ENCODE peak calls at places on chromosomes 12 and 14, in ten cellular contexts. One of them, this sample, is unnamed.
A peak's percentile ranks its signal among the peaks of the same experiment; 100 is the strongest.

GRCh38 chr12:46546634-46547273 is 174.2 kb upstream of the SLC38A2 start:
- DNase-seq in ELF-1: no peak
- DNase-seq in NCI-H1417: no peak
- DNase-seq in WTC11: no peak
- DNase-seq in CMK: peak; percentile 14
- DNase-seq in NCI-H774: no peak
- DNase-seq in substantia nigra: no peak
- DNase-seq in H1: no peak
- DNase-seq in left cardiac atrium: no peak
- DNase-seq in breast epithelium: no peak
- DNase-seq in this sample: no peak

GRCh38 chr12:59087691-59088090 is 167.4 kb upstream of the LRIG3 start:
- DNase-seq in ELF-1: no peak
- DNase-seq in NCI-H1417: no peak
- DNase-seq in WTC11: no peak
- DNase-seq in CMK: no peak
- DNase-seq in NCI-H774: no peak
- DNase-seq in substantia nigra: no peak
- DNase-seq in H1: no peak
- DNase-seq in left cardiac atrium: no peak
- DNase-seq in breast epithelium: no peak
- DNase-seq in this sample: no peak

GRCh38 chr12:29831173-29831572 is 47.4 kb upstream of the TMTC1 start:
- DNase-seq in ELF-1: peak; percentile 12
- DNase-seq in NCI-H1417: no peak
- DNase-seq in WTC11: no peak
- DNase-seq in CMK: no peak
- DNase-seq in NCI-H774: no peak
- DNase-seq in substantia nigra: no peak
- DNase-seq in H1: no peak
- DNase-seq in left cardiac atrium: no peak
- DNase-seq in breast epithelium: no peak
- DNase-seq in this sample: no peak

GRCh38 chr12:45259732-45260480 is 44.0 kb downstream of the ANO6 start:
- DNase-seq in ELF-1: peak; percentile 68
- DNase-seq in NCI-H1417: no peak
- DNase-seq in WTC11: no peak
- DNase-seq in CMK: peak; percentile 7
- DNase-seq in NCI-H774: no peak
- DNase-seq in substantia nigra: no peak
- DNase-seq in H1: no peak
- DNase-seq in left cardiac atrium: no peak
- DNase-seq in breast epithelium: no peak
- DNase-seq in this sample: no peak

GRCh38 chr12:11906284-11906935 is 164.3 kb upstream of the BCL2L14 start:
- DNase-seq in ELF-1: no peak
- DNase-seq in NCI-H1417: no peak
- DNase-seq in WTC11: no peak
- DNase-seq in CMK: no peak
- DNase-seq in NCI-H774: no peak
- DNase-seq in substantia nigra: no peak
- DNase-seq in H1: no peak
- DNase-seq in left cardiac atrium: no peak
- DNase-seq in breast epithelium: no peak
- DNase-seq in this sample: no peak

GRCh38 chr12:103392722-103393121 is 103.0 kb downstream of the C12orf42 start:
- DNase-seq in ELF-1: no peak
- DNase-seq in NCI-H1417: peak; percentile 57
- DNase-seq in WTC11: no peak
- DNase-seq in CMK: no peak
- DNase-seq in NCI-H774: no peak
- DNase-seq in substantia nigra: no peak
- DNase-seq in H1: no peak
- DNase-seq in left cardiac atrium: no peak
- DNase-seq in breast epithelium: no peak
- DNase-seq in this sample: no peak

GRCh38 chr14:99755629-99756603 is 37.3 kb upstream of the EML1 start:
- DNase-seq in ELF-1: no peak
- DNase-seq in NCI-H1417: no peak
- DNase-seq in WTC11: no peak
- DNase-seq in CMK: no peak
- DNase-seq in NCI-H774: no peak
- DNase-seq in substantia nigra: peak; percentile 33
- DNase-seq in H1: no peak
- DNase-seq in left cardiac atrium: peak; percentile 91
- DNase-seq in breast epithelium: no peak
- DNase-seq in this sample: peak; percentile 85

GRCh38 chr14:52044791-52045522 is 23.9 kb downstream of the NID2 start:
- DNase-seq in ELF-1: no peak
- DNase-seq in NCI-H1417: no peak
- DNase-seq in WTC11: no peak
- DNase-seq in CMK: no peak
- DNase-seq in NCI-H774: no peak
- DNase-seq in substantia nigra: no peak
- DNase-seq in H1: no peak
- DNase-seq in left cardiac atrium: no peak
- DNase-seq in breast epithelium: no peak
- DNase-seq in this sample: no peak

GRCh38 chr14:85617799-85618198 is 87.9 kb downstream of the FLRT2 start:
- DNase-seq in ELF-1: peak; percentile 32
- DNase-seq in NCI-H1417: no peak
- DNase-seq in WTC11: no peak
- DNase-seq in CMK: no peak
- DNase-seq in NCI-H774: no peak
- DNase-seq in substantia nigra: no peak
- DNase-seq in H1: no peak
- DNase-seq in left cardiac atrium: no peak
- DNase-seq in breast epithelium: no peak
- DNase-seq in this sample: no peak

GRCh38 chr12:522692-523378 is 63.1 kb downstream of the B4GALNT3 start:
- DNase-seq in ELF-1: no peak
- DNase-seq in NCI-H1417: no peak
- DNase-seq in WTC11: no peak
- DNase-seq in CMK: no peak
- DNase-seq in NCI-H774: no peak
- DNase-seq in substantia nigra: no peak
- DNase-seq in H1: no peak
- DNase-seq in left cardiac atrium: no peak
- DNase-seq in breast epithelium: no peak
- DNase-seq in this sample: no peak

GRCh38 chr12:20212658-20213387 is 155.5 kb upstream of the PDE3A start:
- DNase-seq in ELF-1: peak; percentile 96
- DNase-seq in NCI-H1417: peak; percentile 76
- DNase-seq in WTC11: peak; percentile 56
- DNase-seq in CMK: no peak
- DNase-seq in NCI-H774: peak; percentile 42
- DNase-seq in substantia nigra: peak; percentile 10
- DNase-seq in H1: peak; percentile 54
- DNase-seq in left cardiac atrium: peak; percentile 89
- DNase-seq in breast epithelium: peak; percentile 58
- DNase-seq in this sample: peak; percentile 53